ENCODE peak calls at places on chromosomes 5 and 9, in seven cellular contexts. X, O, S, Y, G, P and T are unnamed samples.

GRCh38 chr9:34262971-34263370 is 66.1 kb downstream of the KIF24 start:
- DNase-seq in O (no peak), G (no peak), X (no peak), Y (no peak), S (no peak), P (no peak), T (no peak)

GRCh38 chr9:82031538-82032280 is 43.1 kb downstream of the SPATA31D1 start:
- DNase-seq in O (peak), S (peak), Y (no peak), P (peak), X (peak), G (peak), T (peak)

GRCh38 chr9:126561582-126561981 is 52.1 kb upstream of the LMX1B start:
- DNase-seq in G (peak), O (no peak), X (no peak), Y (no peak), S (no peak), P (no peak), T (no peak)

GRCh38 chr9:85310531-85311070 is 431.2 kb downstream of the AGTPBP1 start:
- DNase-seq in X (no peak), Y (no peak), S (no peak), G (no peak), P (peak), O (no peak), T (no peak)

GRCh38 chr5:111063709-111064322 is 7.7 kb upstream of the TSLP start:
- DNase-seq in X (no peak), G (no peak), O (no peak), P (no peak), Y (no peak), S (no peak), T (peak)

GRCh38 chr9:20872340-20872977 is 159.0 kb downstream of the HACD4 start:
- DNase-seq in P (peak), Y (no peak), O (peak), X (peak), S (no peak), G (no peak), T (no peak)

GRCh38 chr5:159441441-159441840 is 111.2 kb upstream of the IL12B start:
- DNase-seq in X (no peak), G (no peak), P (peak), O (no peak), S (no peak), Y (no peak), T (peak)

GRCh38 chr5:77928776-77929175 is 152.6 kb upstream of the TBCA start:
- DNase-seq in O (no peak), S (no peak), P (no peak), Y (no peak), G (no peak), X (no peak), T (no peak)

GRCh38 chr9:114238471-114238870 is 83.1 kb downstream of the COL27A1 start:
- DNase-seq in O (no peak), G (peak), S (peak), Y (no peak), X (no peak), P (no peak), T (peak)

GRCh38 chr9:31347082-31347617 is 1037.3 kb upstream of the ACO1 start:
- DNase-seq in G (no peak), X (no peak), O (no peak), P (peak), Y (no peak), S (no peak), T (no peak)

GRCh38 chr5:134874831-134875655 is 872 bp downstream of the TXNDC15 start:
- DNase-seq in X (peak), Y (no peak), O (peak), S (peak), P (peak), G (peak), T (peak)

GRCh38 chr5:17223375-17224185 is 6.1 kb downstream of the BASP1 start:
- DNase-seq in P (no peak), X (no peak), O (no peak), G (no peak), S (no peak), Y (no peak), T (no peak)

GRCh38 chr5:139453683-139454567 is 8.6 kb downstream of the ECSCR start:
- DNase-seq in S (no peak), Y (no peak), X (no peak), P (no peak), O (no peak), G (peak), T (no peak)

GRCh38 chr5:133083901-133084300 is 32.1 kb downstream of the HSPA4 start:
- DNase-seq in G (no peak), S (no peak), X (no peak), Y (no peak), P (no peak), O (no peak), T (no peak)

GRCh38 chr9:92538541-92538940 is 2.8 kb upstream of the ECM2 start:
- DNase-seq in X (no peak), P (peak), O (peak), G (peak), S (no peak), Y (no peak), T (no peak)

GRCh38 chr5:156473271-156473935 is 146.4 kb downstream of the SGCD start:
- DNase-seq in O (peak), G (no peak), P (peak), S (no peak), Y (no peak), X (no peak), T (no peak)

GRCh38 chr9:32345243-32345642 is 39.2 kb upstream of the ACO1 start:
- DNase-seq in S (no peak), P (no peak), G (no peak), Y (no peak), X (peak), O (no peak), T (no peak)

GRCh38 chr9:116966199-116966598 is 279.1 kb downstream of the TRIM32 start:
- DNase-seq in O (no peak), G (no peak), X (no peak), P (no peak), Y (no peak), S (no peak), T (no peak)

GRCh38 chr9:116959775-116960174 is 272.7 kb downstream of the TRIM32 start:
- DNase-seq in G (no peak), O (peak), Y (no peak), X (peak), S (no peak), P (no peak), T (peak)

GRCh38 chr9:116958886-116959285 is 271.8 kb downstream of the TRIM32 start:
- DNase-seq in S (no peak), G (no peak), X (no peak), O (no peak), Y (no peak), P (no peak), T (no peak)

DNA sequence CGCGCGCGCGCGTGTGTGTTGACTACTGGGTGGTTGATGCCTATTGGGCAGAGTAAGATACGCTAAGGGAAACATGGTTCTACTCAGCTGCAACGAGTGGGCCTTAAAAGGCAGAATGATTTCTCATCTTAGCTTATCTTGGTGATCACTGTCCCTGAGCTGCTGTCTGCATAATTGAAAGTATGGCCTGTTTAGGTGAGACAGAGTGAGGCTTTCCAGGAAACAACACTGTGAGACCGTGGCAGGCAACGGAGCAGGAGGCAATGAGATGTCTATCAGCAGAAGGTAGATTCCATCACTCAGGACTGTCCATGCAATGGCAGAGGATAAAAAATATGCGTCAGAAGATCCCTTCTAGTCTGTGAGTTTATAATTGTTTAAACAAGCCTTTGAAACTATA is 277.2 kb downstream of the TRIM32 start:
- DNase-seq in Y (no peak), X (no peak), O (no peak), P (no peak), S (no peak), G (no peak), T (no peak)
- H3K4me3 ChIP-seq in Y (no peak), X (no peak), O (no peak), P (no peak), S (no peak), G (no peak), T (no peak)

GRCh38 chr9:86735772-86736458 is 211.4 kb downstream of the GAS1 start:
- DNase-seq in X (no peak), O (no peak), S (no peak), G (no peak), P (peak), Y (no peak), T (no peak)
- TF ChIP-seq CTCF in X (no peak), O (no peak), S (no peak), G (no peak), P (no peak), Y (no peak), T (no peak)

DNA sequence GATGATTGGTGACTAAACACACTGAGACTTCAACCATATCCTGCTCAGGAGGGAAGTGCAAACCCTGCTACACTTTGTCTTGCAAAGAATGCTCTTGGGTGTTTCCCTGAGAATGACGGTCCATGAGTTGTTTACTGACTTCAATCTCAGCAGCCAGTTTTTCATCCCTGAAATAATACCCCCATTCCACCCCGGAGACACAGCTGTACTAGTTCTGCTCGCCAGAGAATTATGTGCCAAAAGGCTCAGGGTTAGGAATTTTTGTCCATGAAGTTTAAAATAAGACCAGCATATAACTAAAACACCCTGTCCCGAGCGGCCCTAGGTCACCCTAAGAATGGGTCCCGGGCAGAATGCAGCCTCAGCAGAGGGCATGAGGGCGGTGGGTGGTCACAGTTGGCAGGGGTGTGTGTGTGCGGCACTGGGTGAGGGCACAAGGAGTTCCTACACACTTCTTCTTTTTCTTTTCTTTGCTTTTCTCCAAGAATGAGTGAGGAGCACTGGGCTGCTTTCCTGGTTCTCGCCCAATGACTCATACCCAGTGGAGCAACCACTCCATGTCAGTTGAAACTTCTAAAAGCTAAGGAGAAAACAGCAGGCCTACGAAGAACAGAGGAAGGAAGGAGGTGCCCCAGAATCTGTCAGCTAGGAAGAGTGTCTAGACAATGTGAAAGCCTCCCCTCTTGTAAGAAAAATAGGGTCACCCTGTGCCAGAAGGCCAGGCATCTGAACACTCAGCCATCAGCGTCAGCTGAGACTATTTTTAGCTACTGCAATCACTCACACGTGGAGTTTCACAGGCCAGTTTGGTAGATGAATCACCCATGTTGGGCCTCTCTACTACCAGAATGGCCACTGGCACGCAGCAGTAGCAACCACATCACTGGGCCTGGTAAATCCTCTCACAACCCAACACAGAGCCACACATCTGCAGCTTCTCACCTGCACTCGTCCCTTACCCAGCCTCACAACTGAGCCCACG is 105.9 kb downstream of the DPYSL3 start:
- DNase-seq in X (no peak), Y (no peak), P (peak), G (peak), S (peak), O (peak), T (peak)
- H3K4me3 ChIP-seq in X (no peak), Y (no peak), P (peak), G (peak), S (peak), O (no peak), T (no peak)

GRCh38 chr9:3179716-3180115 is 335.8 kb upstream of the PUM3 start:
- DNase-seq in S (no peak), X (no peak), G (no peak), P (peak), O (no peak), Y (no peak), T (no peak)

GRCh38 chr9:3177362-3177761 is 333.5 kb upstream of the PUM3 start:
- DNase-seq in Y (no peak), X (no peak), S (no peak), P (peak), O (no peak), G (no peak), T (peak)

GRCh38 chr9:3177921-3178320 is 334.0 kb upstream of the PUM3 start:
- DNase-seq in P (peak), G (peak), S (no peak), Y (no peak), O (no peak), X (no peak), T (no peak)

GRCh38 chr9:3180696-3181048 is 336.8 kb upstream of the PUM3 start:
- DNase-seq in X (no peak), Y (no peak), S (no peak), P (no peak), O (no peak), G (peak), T (no peak)

DNA sequence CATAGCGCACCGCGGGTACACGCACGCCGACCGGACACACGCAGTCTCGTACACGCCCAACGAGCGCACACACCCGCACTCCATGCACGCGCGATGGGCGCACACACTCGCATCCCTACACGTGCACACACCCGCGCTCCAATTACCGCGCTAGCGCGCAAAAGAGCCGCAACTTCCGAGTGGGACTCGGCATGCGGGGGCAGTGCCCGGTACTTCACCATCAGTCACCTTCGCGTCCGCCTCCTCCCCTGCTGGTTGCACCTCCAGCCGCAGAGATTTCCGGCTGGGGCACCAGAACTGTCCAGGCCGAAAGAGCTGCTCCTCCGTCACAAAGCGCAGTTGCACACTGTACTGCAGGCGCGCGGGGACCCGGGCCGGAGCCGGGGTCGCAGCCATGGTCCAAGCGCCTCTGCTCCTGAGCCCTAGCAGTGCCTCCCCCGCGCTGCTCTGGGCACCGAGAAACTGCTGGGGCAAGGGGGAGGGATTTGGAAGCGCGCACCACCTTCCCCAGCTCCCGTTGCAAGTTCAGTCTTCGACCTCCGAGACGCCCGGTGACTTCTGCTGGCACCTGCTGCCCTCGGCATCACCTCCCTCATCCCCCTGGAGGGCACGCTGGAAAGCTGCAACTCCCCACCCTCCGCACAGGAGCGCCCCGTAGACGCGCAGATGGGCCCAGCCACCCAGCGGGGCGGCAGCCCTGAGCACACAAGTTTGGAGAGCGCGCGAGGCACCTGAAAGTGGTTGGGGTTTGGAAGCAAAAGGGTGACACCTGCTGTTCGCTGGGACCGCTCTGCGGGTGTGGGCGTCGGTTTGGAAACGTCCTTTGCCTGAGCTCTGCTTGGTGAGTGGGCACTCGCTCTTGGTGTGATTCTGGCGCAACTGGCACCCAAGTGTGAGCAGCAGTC is 337.4 kb upstream of the PUM3 start:
- DNase-seq in P (peak), Y (no peak), S (peak), O (no peak), X (peak), G (no peak), T (peak)
- TF ChIP-seq CTCF in P (peak), Y (no peak), S (peak), O (no peak), X (peak), G (no peak), T (peak)

GRCh38 chr5:23507278-23507685 is at the start of gene PRDM9:
- DNase-seq in S (peak), G (no peak), Y (no peak), O (no peak), X (peak), P (peak), T (no peak)
- H3K4me3 ChIP-seq in S (peak), G (no peak), Y (no peak), O (no peak), X (no peak), P (peak), T (no peak)

DNA sequence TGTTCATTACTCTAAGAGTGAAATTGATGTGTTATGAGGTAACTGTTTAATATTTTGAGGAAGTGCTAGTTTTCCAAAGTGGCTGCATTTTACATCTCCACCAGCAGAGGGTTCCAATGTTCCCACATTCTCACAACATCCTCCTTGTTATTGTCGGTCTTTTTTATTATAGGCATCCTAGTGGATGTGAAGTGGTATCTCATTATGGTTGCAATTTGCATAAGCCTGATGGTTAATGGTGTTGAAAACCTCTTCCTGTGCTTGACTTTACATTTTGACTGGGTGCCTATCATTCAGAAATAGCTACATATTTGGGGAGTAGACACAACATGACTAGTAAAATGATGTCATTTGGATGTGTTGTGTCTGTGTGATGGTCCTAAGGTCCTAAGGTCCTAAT is 143.6 kb downstream of the MRPS30 start:
- DNase-seq in O (peak), P (peak), Y (no peak), S (no peak), X (peak), G (no peak), T (peak)
- TF ChIP-seq CTCF in O (peak), P (peak), Y (peak), S (peak), X (peak), G (peak), T (peak)